ENCODE peak calls at places on chromosomes 7 and 10, in six cellular contexts. One of them, this sample, is unnamed.

GRCh38 chr7:151687523-151688235 is 168.0 kb upstream of the RHEB start:
- DNase-seq in omental fat pad: peak
- DNase-seq in IMR-90: peak
- DNase-seq in activated CD4-positive, alpha-beta T cell treated with anti-CD3 and anti-CD28 coated beads for 48 hours: no peak
- DNase-seq in AG04450: peak
- DNase-seq in NCI-H446 treated with DMSO at 0.1 percent for 48 hours: no peak
- DNase-seq in this sample: peak

GRCh38 chr7:26854932-26855331 is 9.5 kb downstream of the SKAP2 start:
- DNase-seq in omental fat pad: no peak
- DNase-seq in IMR-90: no peak
- DNase-seq in activated CD4-positive, alpha-beta T cell treated with anti-CD3 and anti-CD28 coated beads for 48 hours: no peak
- DNase-seq in AG04450: no peak
- DNase-seq in NCI-H446 treated with DMSO at 0.1 percent for 48 hours: no peak
- DNase-seq in this sample: peak

GRCh38 chr10:48700071-48700470 is 15.4 kb downstream of the WDFY4 start:
- DNase-seq in omental fat pad: no peak
- DNase-seq in IMR-90: no peak
- DNase-seq in activated CD4-positive, alpha-beta T cell treated with anti-CD3 and anti-CD28 coated beads for 48 hours: no peak
- DNase-seq in AG04450: no peak
- DNase-seq in NCI-H446 treated with DMSO at 0.1 percent for 48 hours: no peak
- DNase-seq in this sample: no peak

GRCh38 chr10:83167081-83167480 is 972.2 kb upstream of the GHITM start:
- DNase-seq in omental fat pad: no peak
- DNase-seq in IMR-90: no peak
- DNase-seq in activated CD4-positive, alpha-beta T cell treated with anti-CD3 and anti-CD28 coated beads for 48 hours: no peak
- DNase-seq in AG04450: no peak
- DNase-seq in NCI-H446 treated with DMSO at 0.1 percent for 48 hours: no peak
- DNase-seq in this sample: no peak

GRCh38 chr7:40283391-40283790 is 148.6 kb downstream of the SUGCT start:
- DNase-seq in omental fat pad: no peak
- DNase-seq in IMR-90: no peak
- DNase-seq in activated CD4-positive, alpha-beta T cell treated with anti-CD3 and anti-CD28 coated beads for 48 hours: no peak
- DNase-seq in AG04450: no peak
- DNase-seq in NCI-H446 treated with DMSO at 0.1 percent for 48 hours: no peak
- DNase-seq in this sample: no peak

GRCh38 chr7:7535688-7536087 is at the start of gene COL28A1:
- DNase-seq in omental fat pad: no peak
- DNase-seq in IMR-90: no peak
- DNase-seq in activated CD4-positive, alpha-beta T cell treated with anti-CD3 and anti-CD28 coated beads for 48 hours: no peak
- DNase-seq in AG04450: no peak
- DNase-seq in NCI-H446 treated with DMSO at 0.1 percent for 48 hours: no peak
- DNase-seq in this sample: no peak

GRCh38 chr10:18179901-18180300 is 39.7 kb downstream of the CACNB2 start:
- DNase-seq in omental fat pad: no peak
- DNase-seq in IMR-90: peak
- DNase-seq in activated CD4-positive, alpha-beta T cell treated with anti-CD3 and anti-CD28 coated beads for 48 hours: no peak
- DNase-seq in AG04450: no peak
- DNase-seq in NCI-H446 treated with DMSO at 0.1 percent for 48 hours: no peak
- DNase-seq in this sample: peak

GRCh38 chr10:132526676-132527075 is 10.9 kb upstream of the INPP5A start:
- DNase-seq in omental fat pad: no peak
- DNase-seq in IMR-90: peak
- DNase-seq in activated CD4-positive, alpha-beta T cell treated with anti-CD3 and anti-CD28 coated beads for 48 hours: no peak
- DNase-seq in AG04450: no peak
- DNase-seq in NCI-H446 treated with DMSO at 0.1 percent for 48 hours: no peak
- DNase-seq in this sample: peak

GRCh38 chr10:112241651-112242341 is 41.4 kb upstream of the TECTB start:
- DNase-seq in omental fat pad: no peak
- DNase-seq in IMR-90: no peak
- DNase-seq in activated CD4-positive, alpha-beta T cell treated with anti-CD3 and anti-CD28 coated beads for 48 hours: no peak
- DNase-seq in AG04450: no peak
- DNase-seq in NCI-H446 treated with DMSO at 0.1 percent for 48 hours: no peak
- DNase-seq in this sample: no peak

GRCh38 chr7:114392686-114393085 is 21.9 kb upstream of the FOXP2 start:
- DNase-seq in omental fat pad: no peak
- DNase-seq in IMR-90: no peak
- DNase-seq in activated CD4-positive, alpha-beta T cell treated with anti-CD3 and anti-CD28 coated beads for 48 hours: no peak
- DNase-seq in AG04450: no peak
- DNase-seq in NCI-H446 treated with DMSO at 0.1 percent for 48 hours: no peak
- DNase-seq in this sample: peak

GRCh38 chr7:146002008-146002407 is 114.6 kb upstream of the CNTNAP2 start:
- DNase-seq in omental fat pad: no peak
- DNase-seq in IMR-90: no peak
- DNase-seq in activated CD4-positive, alpha-beta T cell treated with anti-CD3 and anti-CD28 coated beads for 48 hours: no peak
- DNase-seq in AG04450: no peak
- DNase-seq in NCI-H446 treated with DMSO at 0.1 percent for 48 hours: no peak
- DNase-seq in this sample: no peak

GRCh38 chr7:151133986-151134742 is 33.3 kb downstream of the GBX1 start:
- DNase-seq in omental fat pad: no peak
- DNase-seq in IMR-90: no peak
- DNase-seq in activated CD4-positive, alpha-beta T cell treated with anti-CD3 and anti-CD28 coated beads for 48 hours: no peak
- DNase-seq in AG04450: no peak
- DNase-seq in NCI-H446 treated with DMSO at 0.1 percent for 48 hours: no peak
- DNase-seq in this sample: no peak

GRCh38 chr10:7085147-7085912 is 325.5 kb downstream of the SFMBT2 start:
- DNase-seq in omental fat pad: no peak
- DNase-seq in IMR-90: peak
- DNase-seq in activated CD4-positive, alpha-beta T cell treated with anti-CD3 and anti-CD28 coated beads for 48 hours: no peak
- DNase-seq in AG04450: no peak
- DNase-seq in NCI-H446 treated with DMSO at 0.1 percent for 48 hours: no peak
- DNase-seq in this sample: peak

GRCh38 chr10:77635402-77636227 is 2.0 kb downstream of the KCNMA1 start:
- DNase-seq in omental fat pad: no peak
- DNase-seq in IMR-90: no peak
- DNase-seq in activated CD4-positive, alpha-beta T cell treated with anti-CD3 and anti-CD28 coated beads for 48 hours: no peak
- DNase-seq in AG04450: no peak
- DNase-seq in NCI-H446 treated with DMSO at 0.1 percent for 48 hours: no peak
- DNase-seq in this sample: no peak

GRCh38 chr10:52185256-52185655 is 128.8 kb upstream of the DKK1 start:
- DNase-seq in omental fat pad: no peak
- DNase-seq in IMR-90: no peak
- DNase-seq in activated CD4-positive, alpha-beta T cell treated with anti-CD3 and anti-CD28 coated beads for 48 hours: no peak
- DNase-seq in AG04450: no peak
- DNase-seq in NCI-H446 treated with DMSO at 0.1 percent for 48 hours: no peak
- DNase-seq in this sample: no peak

GRCh38 chr7:80249619-80250305 is 115.1 kb downstream of the GNAI1 start:
- DNase-seq in omental fat pad: no peak
- DNase-seq in IMR-90: peak
- DNase-seq in activated CD4-positive, alpha-beta T cell treated with anti-CD3 and anti-CD28 coated beads for 48 hours: no peak
- DNase-seq in AG04450: no peak
- DNase-seq in NCI-H446 treated with DMSO at 0.1 percent for 48 hours: no peak
- DNase-seq in this sample: no peak

GRCh38 chr7:46583606-46584005 is 662.5 kb upstream of the IGFBP3 start:
- DNase-seq in omental fat pad: no peak
- DNase-seq in IMR-90: no peak
- DNase-seq in activated CD4-positive, alpha-beta T cell treated with anti-CD3 and anti-CD28 coated beads for 48 hours: no peak
- DNase-seq in AG04450: no peak
- DNase-seq in NCI-H446 treated with DMSO at 0.1 percent for 48 hours: no peak
- DNase-seq in this sample: no peak

GRCh38 chr7:32142649-32143048 is 72.4 kb upstream of the PDE1C start:
- DNase-seq in omental fat pad: no peak
- DNase-seq in IMR-90: peak
- DNase-seq in activated CD4-positive, alpha-beta T cell treated with anti-CD3 and anti-CD28 coated beads for 48 hours: no peak
- DNase-seq in AG04450: no peak
- DNase-seq in NCI-H446 treated with DMSO at 0.1 percent for 48 hours: no peak
- DNase-seq in this sample: peak

GRCh38 chr10:46227571-46228075 is 59.2 kb upstream of the ANTXRL start:
- DNase-seq in omental fat pad: no peak
- DNase-seq in IMR-90: no peak
- DNase-seq in activated CD4-positive, alpha-beta T cell treated with anti-CD3 and anti-CD28 coated beads for 48 hours: no peak
- DNase-seq in AG04450: no peak
- DNase-seq in NCI-H446 treated with DMSO at 0.1 percent for 48 hours: no peak
- DNase-seq in this sample: no peak

GRCh38 chr7:149455175-149455950 is 5.5 kb downstream of the ZNF777 start:
- DNase-seq in omental fat pad: no peak
- DNase-seq in IMR-90: no peak
- DNase-seq in activated CD4-positive, alpha-beta T cell treated with anti-CD3 and anti-CD28 coated beads for 48 hours: no peak
- DNase-seq in AG04450: no peak
- DNase-seq in NCI-H446 treated with DMSO at 0.1 percent for 48 hours: no peak
- DNase-seq in this sample: no peak

GRCh38 chr7:141533149-141533949 is 17.9 kb upstream of the AGK start:
- DNase-seq in omental fat pad: peak
- DNase-seq in IMR-90: peak
- DNase-seq in activated CD4-positive, alpha-beta T cell treated with anti-CD3 and anti-CD28 coated beads for 48 hours: peak
- DNase-seq in AG04450: peak
- DNase-seq in NCI-H446 treated with DMSO at 0.1 percent for 48 hours: peak
- DNase-seq in this sample: peak